ENCODE peak calls at places on chromosome 2, in four cellular contexts. One of them, this sample, is unnamed.

GRCh38 chr2:85663684-85664565 is 4.1 kb downstream of the SFTPB start:
- DNase-seq in esophagus squamous epithelium: no peak
- DNase-seq in upper lobe of right lung: peak; percentile 76
- DNase-seq in hepatocyte: no peak
- DNase-seq in this sample: no peak

GRCh38 chr2:72864500-72864899 is 22.7 kb upstream of the SPR start:
- DNase-seq in upper lobe of right lung: no peak
- DNase-seq in hepatocyte: no peak
- DNase-seq in esophagus squamous epithelium: no peak
- DNase-seq in this sample: no peak

GRCh38 chr2:58484629-58485028 is 243.5 kb upstream of the FANCL start:
- DNase-seq in upper lobe of right lung: no peak
- DNase-seq in hepatocyte: no peak
- DNase-seq in esophagus squamous epithelium: no peak
- DNase-seq in this sample: no peak

GRCh38 chr2:201420442-201421113 is 30.7 kb downstream of the TRAK2 start:
- DNase-seq in upper lobe of right lung: no peak
- DNase-seq in esophagus squamous epithelium: no peak
- DNase-seq in hepatocyte: no peak
- DNase-seq in this sample: no peak

GRCh38 chr2:28343184-28343942 is 49.3 kb upstream of the FOSL2 start:
- DNase-seq in esophagus squamous epithelium: no peak
- DNase-seq in hepatocyte: no peak
- DNase-seq in upper lobe of right lung: no peak
- DNase-seq in this sample: no peak

GRCh38 chr2:17630089-17630488 is 89.6 kb downstream of the VSNL1 start:
- DNase-seq in upper lobe of right lung: no peak
- DNase-seq in esophagus squamous epithelium: no peak
- DNase-seq in hepatocyte: no peak
- DNase-seq in this sample: no peak

GRCh38 chr2:152537252-152537651 is 180.0 kb downstream of the PRPF40A start:
- DNase-seq in hepatocyte: no peak
- DNase-seq in upper lobe of right lung: no peak
- DNase-seq in esophagus squamous epithelium: no peak
- DNase-seq in this sample: no peak

GRCh38 chr2:33628031-33628430 is 28.9 kb upstream of the FAM98A start:
- DNase-seq in esophagus squamous epithelium: no peak
- DNase-seq in hepatocyte: no peak
- DNase-seq in upper lobe of right lung: no peak
- DNase-seq in this sample: no peak

GRCh38 chr2:168851674-168852320 is 38.4 kb downstream of the SPC25 start:
- DNase-seq in hepatocyte: peak; percentile 34
- DNase-seq in upper lobe of right lung: no peak
- DNase-seq in esophagus squamous epithelium: no peak
- DNase-seq in this sample: no peak

GRCh38 chr2:125264453-125264852 is 1239.4 kb downstream of the CNTNAP5 start:
- DNase-seq in esophagus squamous epithelium: no peak
- DNase-seq in hepatocyte: no peak
- DNase-seq in upper lobe of right lung: no peak
- DNase-seq in this sample: no peak

GRCh38 chr2:68742638-68743037 is 8.0 kb downstream of the ARHGAP25 start:
- DNase-seq in esophagus squamous epithelium: no peak
- DNase-seq in upper lobe of right lung: no peak
- DNase-seq in hepatocyte: no peak
- DNase-seq in this sample: no peak

GRCh38 chr2:239834143-239834542 is 191.0 kb downstream of the NDUFA10 start:
- DNase-seq in hepatocyte: no peak
- DNase-seq in esophagus squamous epithelium: no peak
- DNase-seq in upper lobe of right lung: no peak
- DNase-seq in this sample: no peak

GRCh38 chr2:71736986-71737385 is 283.6 kb downstream of the DYSF start:
- DNase-seq in upper lobe of right lung: no peak
- DNase-seq in hepatocyte: no peak
- DNase-seq in esophagus squamous epithelium: no peak
- DNase-seq in this sample: no peak

DNA sequence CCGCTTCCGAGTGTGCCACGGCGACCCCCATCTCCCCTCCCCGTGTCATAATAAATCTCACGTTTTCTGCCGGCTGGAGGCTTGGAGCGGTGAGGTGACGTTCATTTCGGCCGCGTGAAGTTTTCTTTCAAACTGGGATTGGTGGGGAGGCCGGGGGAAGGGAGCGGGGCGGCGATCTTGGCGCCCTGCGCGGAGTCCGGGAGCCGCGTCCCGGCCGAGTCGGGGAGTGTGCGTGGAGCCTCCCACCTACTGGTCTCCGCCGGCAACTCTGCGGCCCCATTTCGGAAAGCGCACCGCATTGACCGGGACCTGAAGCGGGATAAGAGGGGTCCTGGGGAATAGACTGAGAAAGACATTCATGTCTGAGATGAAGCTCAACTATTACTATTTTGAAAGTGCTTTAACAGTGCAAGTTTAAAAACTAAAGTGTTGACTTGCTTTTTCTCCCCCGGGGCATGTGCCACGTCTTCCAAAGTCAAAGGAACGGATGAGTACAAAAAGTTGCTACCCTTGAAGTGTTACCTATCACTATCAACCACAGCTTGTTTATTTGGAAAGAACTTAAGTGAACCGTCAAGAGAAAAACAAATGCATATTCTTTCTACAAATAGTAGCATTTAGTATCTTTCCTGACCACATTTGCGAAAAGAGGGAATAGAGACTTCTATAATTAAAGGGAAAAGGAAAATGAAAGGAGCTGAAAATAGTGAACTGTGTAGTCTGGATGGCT is 818 bp upstream of the IKZF2 start:
- DNase-seq in upper lobe of right lung: peak; percentile 89
- DNase-seq in esophagus squamous epithelium: no peak
- DNase-seq in hepatocyte: peak; percentile 84
- DNase-seq in this sample: no peak
- TF ChIP-seq CTCF in upper lobe of right lung: peak; percentile 26
- TF ChIP-seq CTCF in esophagus squamous epithelium: peak; percentile 47
- TF ChIP-seq CTCF in hepatocyte: peak; percentile 45
- TF ChIP-seq CTCF in this sample: peak; percentile 71

GRCh38 chr2:9757430-9758287 is 85.6 kb upstream of the TAF1B start:
- DNase-seq in upper lobe of right lung: peak; percentile 64
- DNase-seq in hepatocyte: peak; percentile 58
- DNase-seq in esophagus squamous epithelium: no peak
- DNase-seq in this sample: no peak

GRCh38 chr2:9761547-9761946 is 81.7 kb upstream of the TAF1B start:
- DNase-seq in hepatocyte: no peak
- DNase-seq in esophagus squamous epithelium: no peak
- DNase-seq in upper lobe of right lung: peak; percentile 58
- DNase-seq in this sample: no peak

GRCh38 chr2:9760911-9761228 is 82.4 kb upstream of the TAF1B start:
- DNase-seq in esophagus squamous epithelium: no peak
- DNase-seq in hepatocyte: no peak
- DNase-seq in upper lobe of right lung: no peak
- DNase-seq in this sample: no peak

GRCh38 chr2:9758741-9759140 is 84.5 kb upstream of the TAF1B start:
- DNase-seq in hepatocyte: no peak
- DNase-seq in esophagus squamous epithelium: no peak
- DNase-seq in upper lobe of right lung: no peak
- DNase-seq in this sample: no peak

GRCh38 chr2:9760069-9760910 is 83.0 kb upstream of the TAF1B start:
- DNase-seq in esophagus squamous epithelium: no peak
- DNase-seq in upper lobe of right lung: no peak
- DNase-seq in hepatocyte: no peak
- DNase-seq in this sample: no peak
- H3K27me3 ChIP-seq in esophagus squamous epithelium: no peaks in the 10 kb centered on the region
- H3K27me3 ChIP-seq in upper lobe of right lung: no peaks in the 10 kb centered on the region
- H3K27me3 ChIP-seq in hepatocyte: peaks cover 27% of the 10 kb centered on the region
- H3K27me3 ChIP-seq in this sample: no peaks in the 10 kb centered on the region

GRCh38 chr2:129827251-129827894 is 152.1 kb upstream of the RAB6C start:
- DNase-seq in hepatocyte: peak; percentile 34
- DNase-seq in esophagus squamous epithelium: no peak
- DNase-seq in upper lobe of right lung: no peak
- DNase-seq in this sample: no peak
- TF ChIP-seq CTCF in hepatocyte: no peak
- TF ChIP-seq CTCF in esophagus squamous epithelium: no peak
- TF ChIP-seq CTCF in upper lobe of right lung: no peak
- TF ChIP-seq CTCF in this sample: no peak

GRCh38 chr2:176826356-176826755 is 386.2 kb upstream of the HNRNPA3 start:
- DNase-seq in upper lobe of right lung: no peak
- DNase-seq in esophagus squamous epithelium: no peak
- DNase-seq in hepatocyte: no peak
- DNase-seq in this sample: no peak
- H3K27me3 ChIP-seq in upper lobe of right lung: peaks cover 6% of the 10 kb centered on the region
- H3K27me3 ChIP-seq in esophagus squamous epithelium: no peaks in the 10 kb centered on the region
- H3K27me3 ChIP-seq in hepatocyte: peaks cover 3% of the 10 kb centered on the region
- H3K27me3 ChIP-seq in this sample: no peaks in the 10 kb centered on the region

DNA sequence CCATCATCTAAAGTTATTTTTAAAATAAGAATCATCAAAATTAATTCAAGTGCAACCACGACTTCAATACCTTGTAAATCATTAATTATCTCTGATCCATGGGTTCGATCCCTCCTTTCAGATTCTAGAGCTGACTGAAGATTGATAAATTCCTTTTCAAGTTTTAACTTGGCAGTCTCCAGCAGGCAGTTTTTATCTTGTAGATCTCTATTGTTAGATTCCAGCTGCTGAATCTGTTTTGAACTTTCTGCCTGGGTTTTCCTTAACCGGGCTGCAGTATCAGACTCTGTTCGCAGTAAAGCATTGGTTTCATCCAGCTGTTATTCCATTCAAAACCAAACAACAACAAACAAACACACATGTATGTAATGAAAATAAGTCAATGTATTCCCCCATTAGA is 59.5 kb downstream of the SLC66A3 start:
- DNase-seq in upper lobe of right lung: no peak
- DNase-seq in esophagus squamous epithelium: no peak
- DNase-seq in hepatocyte: no peak
- DNase-seq in this sample: no peak
- TF ChIP-seq CTCF in upper lobe of right lung: no peak
- TF ChIP-seq CTCF in esophagus squamous epithelium: no peak
- TF ChIP-seq CTCF in hepatocyte: no peak
- TF ChIP-seq CTCF in this sample: no peak

GRCh38 chr2:218856168-218856895 is 3.3 kb upstream of the WNT6 start:
- DNase-seq in esophagus squamous epithelium: no peak
- DNase-seq in hepatocyte: no peak
- DNase-seq in upper lobe of right lung: peak; percentile 18
- DNase-seq in this sample: no peak
- H3K27me3 ChIP-seq in esophagus squamous epithelium: peaks cover 23% of the 10 kb centered on the region
- H3K27me3 ChIP-seq in hepatocyte: peaks cover 69% of the 10 kb centered on the region
- H3K27me3 ChIP-seq in upper lobe of right lung: peaks cover 66% of the 10 kb centered on the region
- H3K27me3 ChIP-seq in this sample: peaks cover 60% of the 10 kb centered on the region

DNA sequence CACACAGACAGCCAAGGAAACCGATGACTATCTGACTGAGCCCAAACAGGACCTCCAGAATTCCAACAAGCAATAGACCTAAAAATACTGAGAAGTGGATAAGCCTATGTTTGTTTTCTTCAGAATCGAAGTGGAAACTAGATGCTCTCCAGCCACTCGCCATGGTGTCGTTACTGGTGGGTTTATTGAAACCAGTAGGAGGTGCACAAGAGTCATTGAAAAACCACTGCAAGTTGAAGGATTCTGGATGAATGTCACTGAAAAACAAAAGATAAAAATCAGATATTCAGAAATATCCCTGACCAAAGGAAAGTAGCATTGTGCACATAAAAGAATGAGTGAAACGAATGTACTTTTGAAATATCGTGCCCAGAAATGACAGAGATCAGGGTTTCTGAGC is 15.3 kb downstream of the TM4SF20 start:
- DNase-seq in upper lobe of right lung: no peak
- DNase-seq in esophagus squamous epithelium: no peak
- DNase-seq in hepatocyte: no peak
- DNase-seq in this sample: no peak
- TF ChIP-seq CTCF in upper lobe of right lung: no peak
- TF ChIP-seq CTCF in esophagus squamous epithelium: no peak
- TF ChIP-seq CTCF in hepatocyte: peak; percentile 14
- TF ChIP-seq CTCF in this sample: no peak

DNA sequence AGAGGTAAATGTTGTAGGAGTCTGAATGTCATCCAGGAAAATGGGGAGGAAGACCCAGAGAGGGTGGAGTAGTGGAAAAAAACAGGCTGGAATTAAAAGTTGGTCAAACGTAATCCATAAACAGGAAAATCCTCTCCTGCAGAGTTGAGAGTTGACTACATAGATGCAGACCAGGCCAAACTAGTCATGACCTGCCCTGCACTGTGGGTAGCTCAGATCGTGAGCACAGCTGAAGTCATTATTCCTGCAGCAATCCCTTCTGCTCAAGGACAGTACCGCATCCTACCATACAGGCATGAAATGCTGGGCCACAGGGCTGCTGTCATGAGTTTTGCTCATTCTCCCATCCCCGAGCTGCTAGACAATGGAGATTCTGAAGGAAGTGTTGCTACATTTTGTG is 352.2 kb downstream of the EN1 start:
- DNase-seq in upper lobe of right lung: no peak
- DNase-seq in hepatocyte: no peak
- DNase-seq in esophagus squamous epithelium: no peak
- DNase-seq in this sample: no peak
- H3K27me3 ChIP-seq in upper lobe of right lung: no peaks in the 10 kb centered on the region
- H3K27me3 ChIP-seq in hepatocyte: peaks cover 70% of the 10 kb centered on the region
- H3K27me3 ChIP-seq in esophagus squamous epithelium: no peaks in the 10 kb centered on the region
- H3K27me3 ChIP-seq in this sample: peaks cover 1% of the 10 kb centered on the region

This sample was measured in BJ.